ENCODE peak calls at places on chromosomes 7 and 10, in seven cellular contexts. M, S, T, E, Y, G and L are unnamed samples.

GRCh38 chr10:29057712-29058426 is 231.0 kb upstream of the LYZL1 start:
- DNase-seq in M (peak; percentile 33), S (no peak), T (peak; percentile 33), E (no peak), Y (no peak), G (no peak), L (no peak)

GRCh38 chr7:33876600-33877274 is 28.6 kb upstream of the BMPER start:
- DNase-seq in M (no peak), S (no peak), T (no peak), E (no peak), Y (no peak), G (no peak), L (no peak)

GRCh38 chr10:104040382-104040781 is 45.3 kb downstream of the COL17A1 start:
- DNase-seq in M (no peak), S (no peak), T (no peak), E (no peak), Y (peak; percentile 3), G (no peak), L (no peak)

GRCh38 chr7:123798527-123799188 is 46.3 kb upstream of the HYAL4 start:
- DNase-seq in M (no peak), S (no peak), T (no peak), E (no peak), Y (no peak), G (no peak), L (peak; percentile 18)

GRCh38 chr10:102347236-102347828 is 48.2 kb upstream of the NFKB2 start:
- DNase-seq in M (peak; percentile 67), S (peak; percentile 27), T (peak; percentile 60), E (peak; percentile 36), Y (peak; percentile 70), G (no peak), L (peak; percentile 48)

GRCh38 chr7:41869091-41869490 is 166.2 kb upstream of the INHBA start:
- DNase-seq in M (no peak), S (no peak), T (no peak), E (no peak), Y (no peak), G (no peak), L (peak; percentile 56)

GRCh38 chr10:6410830-6411229 is 169.2 kb downstream of the PRKCQ start:
- DNase-seq in M (no peak), S (no peak), T (no peak), E (no peak), Y (no peak), G (no peak), L (no peak)

GRCh38 chr10:1249142-1249541 is 193.0 kb downstream of the WDR37 start:
- DNase-seq in M (no peak), S (no peak), T (no peak), E (no peak), Y (no peak), G (no peak), L (no peak)

GRCh38 chr10:85888004-85888403 is 478.6 kb downstream of the GRID1 start:
- DNase-seq in M (no peak), S (no peak), T (peak; percentile 13), E (no peak), Y (no peak), G (no peak), L (no peak)

GRCh38 chr10:11654659-11655058 is 43.2 kb upstream of the USP6NL start:
- DNase-seq in M (peak; percentile 7), S (no peak), T (no peak), E (no peak), Y (no peak), G (no peak), L (no peak)

GRCh38 chr7:70739646-70740045 is 392.3 kb upstream of the GALNT17 start:
- DNase-seq in M (no peak), S (no peak), T (no peak), E (no peak), Y (no peak), G (no peak), L (no peak)
- H3K27ac ChIP-seq in M (no peak overlapping the region), S (no peak overlapping the region), T (no peak overlapping the region), E (no peak overlapping the region), Y (no peak overlapping the region), G (no peak overlapping the region), L (no peak overlapping the region)

GRCh38 chr10:72692057-72692891 is at the start of gene MCU:
- DNase-seq in M (peak; percentile 96), S (peak; percentile 73), T (peak; percentile 98), E (no peak), Y (peak; percentile 41), G (peak; percentile 84), L (peak; percentile 32)
- TF ChIP-seq CTCF in M (no peak), S (no peak), T (no peak), E (no peak), Y (no peak), G (no peak), L (no peak)

DNA sequence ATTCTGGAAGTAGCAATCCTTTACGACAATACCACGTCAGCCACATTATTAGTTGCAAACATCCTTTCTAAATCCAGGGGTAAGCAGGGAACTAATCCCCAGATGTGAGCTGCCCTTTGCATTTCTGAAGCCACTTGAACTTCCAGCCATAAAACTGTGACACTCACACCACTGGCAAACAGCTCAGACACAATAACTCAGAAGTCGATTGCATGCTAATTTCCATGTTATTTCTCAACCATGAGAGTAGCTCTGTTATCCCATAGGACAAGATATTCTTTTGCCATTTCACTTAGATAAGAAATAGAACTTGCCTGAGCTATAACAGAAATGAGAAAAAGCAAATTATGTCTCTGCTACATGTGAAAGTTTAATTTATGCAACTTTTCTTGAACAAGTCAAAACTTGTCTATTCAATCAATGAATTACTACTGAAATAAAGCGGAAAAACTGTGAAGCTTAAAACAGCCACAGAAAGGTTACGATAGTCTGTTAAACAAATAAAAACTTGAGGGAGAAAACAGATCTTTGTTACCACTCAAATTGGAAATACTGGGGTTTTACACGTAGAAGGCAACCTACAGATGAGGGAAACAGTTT is 212.0 kb downstream of the FAM107B start:
- DNase-seq in M (no peak), S (no peak), T (no peak), E (no peak), Y (no peak), G (no peak), L (no peak)
- H3K27ac ChIP-seq in M (no peak overlapping the region), S (no peak overlapping the region), T (no peak overlapping the region), E (no peak overlapping the region), Y (no peak overlapping the region), G (no peak overlapping the region), L (no peak overlapping the region)

DNA sequence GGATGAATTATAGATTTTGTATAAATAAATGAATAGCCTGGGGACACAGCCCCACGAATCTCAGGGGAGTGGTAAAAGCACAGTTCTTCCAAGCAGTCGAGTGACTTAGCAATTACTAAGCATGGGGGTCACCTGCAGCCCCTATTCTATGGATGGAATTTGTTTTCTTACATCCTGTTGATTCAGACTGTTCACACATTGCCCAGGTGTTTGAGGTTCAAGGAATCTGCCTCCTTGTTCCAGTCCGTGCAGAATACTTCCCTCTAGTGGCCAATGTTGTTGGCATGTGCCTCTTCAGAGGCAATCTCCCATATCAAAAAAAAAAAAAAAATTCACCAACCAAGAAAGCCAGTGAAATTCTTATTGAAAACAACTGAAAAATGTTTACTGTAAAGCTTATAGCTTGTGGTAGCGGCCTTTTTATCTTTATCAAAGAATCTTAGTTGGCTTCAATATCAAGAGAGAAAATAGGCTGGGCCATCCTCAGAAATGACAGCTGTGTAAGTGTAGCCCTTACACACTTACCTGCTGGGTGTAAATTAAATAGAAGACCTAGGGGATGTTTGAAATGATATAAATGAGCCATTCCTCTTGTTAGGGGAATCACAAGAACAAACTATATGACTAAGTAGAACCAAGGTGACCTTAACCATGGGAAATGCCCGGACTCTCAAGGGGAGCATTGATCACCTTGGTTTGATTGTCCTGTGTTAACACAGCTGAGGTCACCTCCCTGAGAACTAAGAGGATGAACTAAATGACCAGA is 7.8 kb downstream of the LIPM start:
- DNase-seq in M (peak; percentile 38), S (peak; percentile 27), T (peak; percentile 66), E (peak; percentile 43), Y (peak; percentile 38), G (no peak), L (peak; percentile 63)
- TF ChIP-seq CTCF in M (peak; percentile 71), S (peak; percentile 49), T (peak; percentile 72), E (peak; percentile 89), Y (peak; percentile 84), G (peak; percentile 55), L (peak; percentile 77)